ENCODE peak calls at places on chromosomes 16 and 17, in eight cellular contexts. D is B cell; C is heart right ventricle; U is dorsolateral prefrontal cortex; L is activated CD8-positive, alpha-beta T cell treated with anti-CD3 and anti-CD28 coated beads for 36 hours; G is stimulated activated CD4-positive, alpha-beta T cell treated with anti-CD3 and anti-CD28 coated beads, TNF-alpha, amount 100 ng/mL, for 48 hours; I is HFFc6; N is adrenal gland. R is an unnamed sample.

GRCh38 chr17:80113033-80113484 is 11.7 kb downstream of the GAA start:
- DNase-seq in D (no peak), C (no peak), U (no peak), L (no peak), G (no peak), I (no peak), N (no peak), R (no peak)

GRCh38 chr17:82545071-82545462 is 25.5 kb downstream of the FOXK2 start:
- DNase-seq in D (no peak), C (no peak), U (no peak), L (no peak), G (no peak), I (no peak), N (no peak), R (no peak)

GRCh38 chr16:12829096-12829888 is 25.6 kb upstream of the CPPED1 start:
- DNase-seq in D (no peak), C (no peak), U (no peak), L (no peak), G (no peak), I (no peak), N (no peak), R (no peak)

GRCh38 chr16:74700206-74701040 is at the start of gene MLKL:
- DNase-seq in D (peak; percentile 49), C (peak; percentile 39), U (no peak), L (peak; percentile 80), G (peak; percentile 27), I (peak; percentile 38), N (peak; percentile 74), R (peak; percentile 55)

GRCh38 chr16:73143681-73144370 is 95.9 kb upstream of the ZFHX3 start:
- DNase-seq in D (no peak), C (no peak), U (no peak), L (no peak), G (no peak), I (no peak), N (no peak), R (no peak)

GRCh38 chr16:14489460-14489859 is 140.6 kb downstream of the PARN start:
- DNase-seq in D (no peak), C (no peak), U (no peak), L (peak; percentile 12), G (no peak), I (no peak), N (no peak), R (no peak)

GRCh38 chr16:11783319-11784047 is 13.6 kb downstream of the ZC3H7A start:
- DNase-seq in D (peak; percentile 63), C (no peak), U (no peak), L (peak; percentile 75), G (no peak), I (peak; percentile 35), N (no peak), R (no peak)

GRCh38 chr17:63945851-63946439 is 13.8 kb upstream of the CD79B start:
- DNase-seq in D (peak; percentile 88), C (no peak), U (no peak), L (peak; percentile 66), G (no peak), I (no peak), N (no peak), R (no peak)

GRCh38 chr17:42184717-42185496 is at the start of gene HCRT:
- DNase-seq in D (no peak), C (no peak), U (no peak), L (no peak), G (no peak), I (no peak), N (no peak), R (no peak)

GRCh38 chr17:4789701-4789950 is 862 bp downstream of the GLTPD2 start:
- DNase-seq in D (no peak), C (no peak), U (no peak), L (no peak), G (no peak), I (no peak), N (no peak), R (no peak)

GRCh38 chr17:57636985-57637667 is 108.0 kb downstream of the CCDC182 start:
- DNase-seq in D (peak; percentile 50), C (no peak), U (no peak), L (no peak), G (no peak), I (no peak), N (no peak), R (no peak)

GRCh38 chr17:15457723-15458094 is 9.7 kb downstream of the CDRT4 start:
- DNase-seq in D (no peak), C (no peak), U (no peak), L (no peak), G (no peak), I (no peak), N (no peak), R (peak; percentile 35)

GRCh38 chr17:46770818-46771600 is 47.5 kb downstream of the WNT3 start:
- DNase-seq in D (peak; percentile 54), C (no peak), U (no peak), L (peak; percentile 43), G (no peak), I (peak; percentile 45), N (peak; percentile 61), R (peak; percentile 29)

GRCh38 chr17:66551839-66552238 is 249.4 kb downstream of the PRKCA start:
- DNase-seq in D (no peak), C (no peak), U (no peak), L (no peak), G (no peak), I (no peak), N (no peak), R (no peak)

GRCh38 chr17:7855643-7856080 is 796 bp downstream of the TMEM88 start:
- DNase-seq in D (peak; percentile 26), C (peak; percentile 55), U (no peak), L (no peak), G (no peak), I (no peak), N (peak; percentile 46), R (no peak)

GRCh38 chr17:67003231-67003630 is 38.7 kb downstream of the CACNG4 start:
- DNase-seq in D (no peak), C (no peak), U (no peak), L (no peak), G (no peak), I (no peak), N (no peak), R (no peak)

GRCh38 chr17:79925242-79925957 is 86.2 kb upstream of the CBX4 start:
- DNase-seq in D (no peak), C (peak; percentile 51), U (peak; percentile 68), L (no peak), G (no peak), I (no peak), N (peak; percentile 80), R (peak; percentile 60)

GRCh38 chr16:7206469-7206868 is 126.2 kb upstream of the RBFOX1 start:
- DNase-seq in D (no peak), C (no peak), U (no peak), L (no peak), G (no peak), I (no peak), N (no peak), R (no peak)

GRCh38 chr17:63500548-63501390 is 22.4 kb upstream of the KCNH6 start:
- DNase-seq in D (no peak), C (no peak), U (no peak), L (no peak), G (no peak), I (no peak), N (no peak), R (no peak)

GRCh38 chr16:79632289-79632688 is 31.8 kb upstream of the MAF start:
- DNase-seq in D (no peak), C (no peak), U (no peak), L (peak; percentile 21), G (no peak), I (no peak), N (peak; percentile 12), R (no peak)

GRCh38 chr17:69763503-69763902 is 311.5 kb upstream of the KCNJ16 start:
- DNase-seq in D (no peak), C (no peak), U (no peak), L (no peak), G (no peak), I (no peak), N (no peak), R (no peak)

GRCh38 chr16:2296662-2297505 is 29.0 kb upstream of the RNPS1 start:
- DNase-seq in D (no peak), C (peak; percentile 25), U (no peak), L (peak; percentile 38), G (peak; percentile 3), I (peak; percentile 5), N (peak; percentile 92), R (no peak)

GRCh38 chr16:5505093-5505887 is 407.7 kb upstream of the EEF2KMT start:
- DNase-seq in D (no peak), C (no peak), U (no peak), L (no peak), G (no peak), I (no peak), N (no peak), R (no peak)

GRCh38 chr16:81273223-81273940 is 34.9 kb downstream of the BCO1 start:
- DNase-seq in D (no peak), C (no peak), U (no peak), L (no peak), G (no peak), I (no peak), N (no peak), R (no peak)

GRCh38 chr16:19127205-19127604 is 13.4 kb downstream of the ITPRIPL2 start:
- DNase-seq in D (no peak), C (no peak), U (no peak), L (no peak), G (no peak), I (no peak), N (no peak), R (no peak)